ENCODE peak calls at places on chromosome 10, in seven cellular contexts. D, S, V, A, X, O and J are unnamed samples.

GRCh38 chr10:32253821-32254220 is 93.1 kb downstream of the EPC1 start:
- DNase-seq in A (no peak), D (peak; percentile 40), X (no peak), S (no peak), V (peak; percentile 20), O (no peak), J (no peak)

GRCh38 chr10:58358947-58359346 is 24.1 kb downstream of the UBE2D1 start:
- DNase-seq in A (no peak), D (no peak), X (no peak), V (no peak), O (no peak), S (no peak), J (no peak)

GRCh38 chr10:124510536-124511158 is 49.0 kb downstream of the LHPP start:
- DNase-seq in O (no peak), S (no peak), A (no peak), X (no peak), D (no peak), V (no peak), J (no peak)

GRCh38 chr10:24552346-24553016 is 171.2 kb downstream of the ARHGAP21 start:
- DNase-seq in A (peak; percentile 35), X (peak; percentile 23), V (peak; percentile 58), S (no peak), D (peak; percentile 99), O (no peak), J (peak; percentile 87)

GRCh38 chr10:132867801-132868644 is 74.3 kb downstream of the CFAP46 start:
- DNase-seq in A (no peak), O (no peak), D (no peak), X (no peak), S (no peak), V (no peak), J (no peak)

GRCh38 chr10:97673736-97674525 is 13.1 kb downstream of the AVPI1 start:
- DNase-seq in A (no peak), V (peak; percentile 67), X (no peak), S (peak; percentile 79), D (no peak), O (no peak), J (peak; percentile 73)

GRCh38 chr10:59588791-59589190 is 120.9 kb downstream of the SLC16A9 start:
- DNase-seq in S (no peak), A (no peak), O (no peak), X (no peak), V (peak; percentile 13), D (no peak), J (no peak)

GRCh38 chr10:126519992-126520391 is 131.7 kb upstream of the ADAM12 start:
- DNase-seq in X (no peak), V (no peak), A (no peak), D (no peak), S (no peak), O (no peak), J (no peak)

GRCh38 chr10:84842593-84842992 is 514.2 kb downstream of the CCSER2 start:
- DNase-seq in X (no peak), D (no peak), S (no peak), V (no peak), O (no peak), A (no peak), J (no peak)

GRCh38 chr10:48400129-48400849 is 93.8 kb downstream of the MAPK8 start:
- DNase-seq in V (no peak), S (peak; percentile 64), X (no peak), O (no peak), D (no peak), A (no peak), J (no peak)

GRCh38 chr10:49379596-49380410 is 16.1 kb downstream of the DRGX start:
- DNase-seq in X (no peak), S (no peak), O (no peak), V (peak; percentile 33), A (peak; percentile 13), D (no peak), J (peak; percentile 64)

GRCh38 chr10:61047788-61048560 is 104.0 kb upstream of the RHOBTB1 start:
- DNase-seq in D (no peak), X (no peak), O (no peak), V (no peak), A (no peak), S (no peak), J (peak; percentile 13)

GRCh38 chr10:75208177-75208576 is 2.4 kb upstream of the VDAC2 start:
- DNase-seq in D (no peak), A (no peak), V (peak; percentile 41), S (peak; percentile 90), X (no peak), O (no peak), J (peak; percentile 60)

GRCh38 chr10:97279121-97279815 is 13.2 kb downstream of the ARHGAP19 start:
- DNase-seq in D (no peak), O (no peak), V (peak; percentile 81), A (peak; percentile 78), X (no peak), S (peak; percentile 42), J (peak; percentile 38)

GRCh38 chr10:132904169-132904813 is 38.1 kb downstream of the CFAP46 start:
- DNase-seq in V (peak; percentile 46), X (peak; percentile 90), D (peak; percentile 83), O (no peak), S (peak; percentile 24), A (peak; percentile 39), J (peak; percentile 62)

GRCh38 chr10:12795723-12796122 is 205.8 kb downstream of the CCDC3 start:
- DNase-seq in D (no peak), V (no peak), A (no peak), O (no peak), X (no peak), S (no peak), J (no peak)

GRCh38 chr10:12130237-12130872 is 878 bp downstream of the SEC61A2 start:
- DNase-seq in D (peak; percentile 55), O (peak; percentile 40), X (peak; percentile 78), S (peak; percentile 73), A (peak; percentile 71), V (peak; percentile 81), J (peak; percentile 45)

GRCh38 chr10:118669835-118670234 is 74.4 kb upstream of the PRLHR start:
- DNase-seq in V (no peak), S (no peak), O (no peak), X (peak; percentile 63), A (no peak), D (no peak), J (no peak)

GRCh38 chr10:14391342-14391741 is 60.6 kb upstream of the FRMD4A start:
- DNase-seq in D (no peak), A (no peak), S (no peak), O (no peak), V (no peak), X (no peak), J (no peak)

GRCh38 chr10:101018600-101019439 is 12.1 kb downstream of the PDZD7 start:
- DNase-seq in V (peak; percentile 82), D (peak; percentile 97), S (peak; percentile 77), X (peak; percentile 94), A (peak; percentile 72), O (no peak), J (peak; percentile 86)

GRCh38 chr10:127375423-127375822 is 173.7 kb upstream of the NPS start:
- DNase-seq in A (no peak), D (no peak), O (no peak), X (no peak), V (no peak), S (peak; percentile 57), J (no peak)

GRCh38 chr10:129102906-129103693 is 363.9 kb upstream of the MGMT start:
- DNase-seq in V (no peak), D (no peak), O (no peak), A (no peak), X (no peak), S (peak; percentile 16), J (no peak)

GRCh38 chr10:47243791-47244190 is 56.2 kb upstream of the GDF10 start:
- DNase-seq in S (no peak), V (no peak), O (no peak), D (no peak), X (no peak), A (no peak), J (no peak)

GRCh38 chr10:6667679-6668270 is 87.7 kb upstream of the PRKCQ start:
- DNase-seq in D (peak; percentile 59), V (peak; percentile 66), O (no peak), A (peak; percentile 18), S (peak; percentile 43), X (peak; percentile 48), J (peak; percentile 46)

GRCh38 chr10:107542607-107543006 is 378.1 kb upstream of the SORCS1 start:
- DNase-seq in V (no peak), X (no peak), O (no peak), S (no peak), D (no peak), A (no peak), J (no peak)

GRCh38 chr10:96097865-96098264 is 32.2 kb upstream of the ZNF518A start:
- DNase-seq in A (no peak), O (no peak), D (no peak), S (no peak), X (no peak), V (no peak), J (no peak)

GRCh38 chr10:491667-492424 is 197.6 kb downstream of the DIP2C start:
- DNase-seq in S (no peak), A (no peak), V (no peak), X (no peak), D (no peak), O (no peak), J (no peak)
- TF ChIP-seq RFX5 in S (no peak), A (no peak), V (no peak), X (no peak), D (no peak), O (no peak), J (no peak)

GRCh38 chr10:73819513-73820093 is 8.2 kb upstream of the NDST2 start:
- DNase-seq in O (no peak), A (no peak), V (no peak), X (no peak), D (peak; percentile 59), S (peak; percentile 23), J (no peak)
- TF ChIP-seq RAD21 in O (no peak), A (no peak), V (no peak), X (no peak), D (no peak), S (no peak), J (no peak)

GRCh38 chr10:79007843-79008319 is 60.9 kb upstream of the ZMIZ1 start:
- DNase-seq in D (no peak), A (no peak), O (no peak), S (no peak), X (no peak), V (no peak), J (no peak)
- TF ChIP-seq RFX5 in D (no peak), A (no peak), O (no peak), S (no peak), X (no peak), V (no peak), J (no peak)

GRCh38 chr10:27603104-27603503 is 99.0 kb downstream of the RAB18 start:
- DNase-seq in O (no peak), D (no peak), X (no peak), V (no peak), S (no peak), A (no peak), J (no peak)

GRCh38 chr10:27601519-27601918 is 97.4 kb downstream of the RAB18 start:
- DNase-seq in D (no peak), V (no peak), S (peak; percentile 4), A (peak; percentile 23), O (no peak), X (no peak), J (no peak)

GRCh38 chr10:27601937-27602538 is 97.9 kb downstream of the RAB18 start:
- DNase-seq in A (no peak), V (no peak), X (no peak), D (no peak), S (no peak), O (no peak), J (no peak)

GRCh38 chr10:27600915-27601314 is 96.8 kb downstream of the RAB18 start:
- DNase-seq in O (no peak), X (no peak), A (no peak), D (no peak), S (no peak), V (no peak), J (no peak)

GRCh38 chr10:27599546-27599945 is 95.4 kb downstream of the RAB18 start:
- DNase-seq in A (no peak), O (no peak), V (no peak), D (no peak), X (no peak), S (no peak), J (no peak)
- TF ChIP-seq RAD21 in A (no peak), O (no peak), V (no peak), D (no peak), X (no peak), S (no peak), J (no peak)